ENCODE peak calls at places on chromosomes 11 and 22, in five cellular contexts. L is pancreas, W is A549, G is DND-41, A is GM12865. I is an unnamed sample.

GRCh38 chr11:73218830-73219215 is 742 bp downstream of the P2RY2 start:
- DNase-seq in L (no peak), W (no peak), G (no peak), A (no peak), I (no peak)

GRCh38 chr11:70105369-70105754 is 27.2 kb downstream of the ANO1 start:
- DNase-seq in L (no peak), W (no peak), G (no peak), A (no peak), I (no peak)

GRCh38 chr11:80593981-80594380 is 1153.2 kb upstream of the TENM4 start:
- DNase-seq in L (no peak), W (no peak), G (no peak), A (no peak), I (no peak)

GRCh38 chr22:23899042-23899745 is 5.0 kb downstream of the MIF start:
- DNase-seq in L (no peak), W (no peak), G (no peak), A (no peak), I (no peak)

GRCh38 chr11:14253437-14253836 is 105.5 kb downstream of the RRAS2 start:
- DNase-seq in L (no peak), W (no peak), G (no peak), A (no peak), I (no peak)

GRCh38 chr22:32261306-32261705 is 6.2 kb upstream of the SLC5A4 start:
- DNase-seq in L (no peak), W (no peak), G (no peak), A (no peak), I (no peak)

GRCh38 chr22:43005106-43005505 is 9.8 kb downstream of the PACSIN2 start:
- DNase-seq in L (no peak), W (no peak), G (no peak), A (no peak), I (no peak)

GRCh38 chr11:44067266-44067665 is 1.2 kb downstream of the ACCS start:
- DNase-seq in L (no peak), W (no peak), G (no peak), A (no peak), I (no peak)

GRCh38 chr22:48444320-48445112 is 1383.2 kb downstream of the BRD1 start:
- DNase-seq in L (no peak), W (no peak), G (no peak), A (peak), I (no peak)

GRCh38 chr11:113881856-113882255 is 6.5 kb upstream of the USP28 start:
- DNase-seq in L (no peak), W (no peak), G (no peak), A (no peak), I (no peak)

GRCh38 chr11:80831374-80831773 is 1390.5 kb upstream of the TENM4 start:
- DNase-seq in L (no peak), W (no peak), G (no peak), A (no peak), I (no peak)

GRCh38 chr11:62471603-62472002 is 52.8 kb downstream of the SCGB1A1 start:
- DNase-seq in L (no peak), W (no peak), G (no peak), A (no peak), I (no peak)

GRCh38 chr22:44683881-44684280 is 18.1 kb upstream of the PRR5 start:
- DNase-seq in L (no peak), W (no peak), G (peak), A (no peak), I (no peak)

GRCh38 chr11:45663486-45664375 is 1.7 kb downstream of the CHST1 start:
- DNase-seq in L (no peak), W (no peak), G (no peak), A (no peak), I (no peak)

GRCh38 chr11:1060885-1061616 is 13.6 kb upstream of the MUC2 start:
- DNase-seq in L (peak), W (peak), G (no peak), A (no peak), I (no peak)

GRCh38 chr22:43188829-43189545 is 2.1 kb upstream of the TTLL12 start:
- DNase-seq in L (no peak), W (no peak), G (no peak), A (no peak), I (no peak)

GRCh38 chr11:72598901-72599300 is 75.3 kb downstream of the PDE2A start:
- DNase-seq in L (no peak), W (peak), G (no peak), A (no peak), I (no peak)

GRCh38 chr11:123129920-123130319 is 65.1 kb downstream of the CLMP start:
- DNase-seq in L (no peak), W (no peak), G (no peak), A (no peak), I (no peak)

GRCh38 chr11:35559949-35560348 is 34.5 kb upstream of the PAMR1 start:
- DNase-seq in L (no peak), W (no peak), G (no peak), A (no peak), I (no peak)

GRCh38 chr11:33893711-33894401 is 2.0 kb upstream of the LMO2 start:
- DNase-seq in L (no peak), W (no peak), G (peak), A (peak), I (no peak)

GRCh38 chr22:24390156-24390555 is 37.2 kb upstream of the ADORA2A start:
- DNase-seq in L (no peak), W (no peak), G (no peak), A (no peak), I (no peak)

GRCh38 chr11:10878408-10879214 is 20.8 kb upstream of the ZBED5 start:
- DNase-seq in L (no peak), W (peak), G (peak), A (peak), I (no peak)

GRCh38 chr11:134332189-134332631 is 422 bp downstream of the GLB1L2 start:
- DNase-seq in L (peak), W (no peak), G (no peak), A (no peak), I (no peak)

GRCh38 chr11:116732740-116733385 is 39.9 kb downstream of the BUD13 start:
- DNase-seq in L (no peak), W (peak), G (peak), A (peak), I (peak)

GRCh38 chr11:121042296-121042695 is 18.4 kb downstream of the TBCEL start:
- DNase-seq in L (no peak), W (no peak), G (no peak), A (no peak), I (no peak)

GRCh38 chr22:46890819-46891218 is 128.4 kb downstream of the TBC1D22A start:
- DNase-seq in L (no peak), W (no peak), G (no peak), A (no peak), I (no peak)

GRCh38 chr11:119483881-119484371 is 61.0 kb upstream of the THY1 start:
- DNase-seq in L (no peak), W (no peak), G (no peak), A (no peak), I (no peak)

GRCh38 chr11:792535-792821 is 2.6 kb upstream of the CEND1 start:
- DNase-seq in L (no peak), W (no peak), G (no peak), A (no peak), I (no peak)

GRCh38 chr11:2834893-2835767 is 50.4 kb downstream of the CDKN1C start:
- DNase-seq in L (no peak), W (no peak), G (no peak), A (no peak), I (no peak)

GRCh38 chr11:57336111-57336666 is 497 bp upstream of the SSRP1 start:
- DNase-seq in L (no peak), W (no peak), G (no peak), A (no peak), I (no peak)

GRCh38 chr22:31488988-31489617 is 539 bp downstream of the EIF4ENIF1 start:
- DNase-seq in L (peak), W (no peak), G (peak), A (peak), I (peak)

GRCh38 chr11:111465400-111465799 is 46.8 kb downstream of the BTG4 start:
- DNase-seq in L (no peak), W (no peak), G (no peak), A (no peak), I (no peak)

GRCh38 chr11:128757235-128757711 is 63.4 kb downstream of the FLI1 start:
- DNase-seq in L (no peak), W (no peak), G (peak), A (peak), I (no peak)

GRCh38 chr11:4543561-4543960 is 1.4 kb upstream of the OR52M1 start:
- DNase-seq in L (no peak), W (no peak), G (no peak), A (no peak), I (no peak)

GRCh38 chr11:34773211-34773610 is 143.0 kb downstream of the APIP start:
- DNase-seq in L (no peak), W (no peak), G (no peak), A (no peak), I (no peak)

GRCh38 chr11:86018249-86018648 is 50.6 kb downstream of the PICALM start:
- DNase-seq in L (no peak), W (no peak), G (no peak), A (no peak), I (no peak)
- TF ChIP-seq CTCF in L (no peak), W (no peak), G (no peak), A (no peak), I (no peak)

DNA sequence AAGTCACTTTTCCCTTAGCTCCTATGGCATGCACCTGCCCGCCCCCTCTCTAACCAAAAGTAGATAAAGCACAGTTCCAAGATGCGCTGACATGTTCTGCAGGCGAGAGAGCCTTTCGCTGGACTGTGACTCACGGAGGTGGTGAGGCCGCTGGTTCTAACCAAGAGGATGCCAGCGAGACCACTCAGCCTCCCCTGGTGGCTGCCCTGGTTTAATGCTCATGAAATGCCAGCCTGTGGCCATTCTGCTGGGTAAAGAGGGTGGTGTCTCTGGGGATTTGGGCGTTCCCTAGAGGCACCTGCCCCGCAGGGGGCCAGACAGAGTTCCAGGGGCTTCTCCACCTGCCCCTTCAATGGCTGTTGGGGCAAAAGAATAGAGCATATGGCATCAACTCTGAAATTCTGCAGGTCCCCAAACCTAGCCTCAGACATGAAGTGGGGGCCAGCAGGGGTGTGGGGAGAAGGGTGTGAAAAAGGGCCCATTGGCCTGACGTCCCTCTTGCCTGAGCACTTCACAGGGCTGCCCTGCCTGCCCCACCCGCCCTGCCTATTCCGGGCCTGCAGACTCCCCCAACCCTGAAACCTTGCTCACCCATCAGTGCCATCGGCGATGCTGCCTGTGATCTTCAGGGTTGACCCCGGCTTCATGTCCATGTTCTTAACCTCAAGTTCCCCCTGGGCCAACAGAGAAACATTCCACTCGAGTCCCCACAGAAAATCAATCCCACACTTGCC is 8.5 kb downstream of the LGALS2 start:
- DNase-seq in L (no peak), W (peak), G (no peak), A (no peak), I (no peak)
- TF ChIP-seq CTCF in L (no peak), W (no peak), G (no peak), A (no peak), I (no peak)

GRCh38 chr11:107780775-107781174 is 68.9 kb upstream of the SLN start:
- DNase-seq in L (no peak), W (no peak), G (no peak), A (peak), I (no peak)
- TF ChIP-seq CTCF in L (no peak), W (peak), G (no peak), A (no peak), I (no peak)

GRCh38 chr11:64007629-64008282 is 21.5 kb downstream of the OTUB1 start:
- DNase-seq in L (peak), W (peak), G (no peak), A (no peak), I (peak)
- TF ChIP-seq CTCF in L (no peak), W (no peak), G (no peak), A (no peak), I (peak)

DNA sequence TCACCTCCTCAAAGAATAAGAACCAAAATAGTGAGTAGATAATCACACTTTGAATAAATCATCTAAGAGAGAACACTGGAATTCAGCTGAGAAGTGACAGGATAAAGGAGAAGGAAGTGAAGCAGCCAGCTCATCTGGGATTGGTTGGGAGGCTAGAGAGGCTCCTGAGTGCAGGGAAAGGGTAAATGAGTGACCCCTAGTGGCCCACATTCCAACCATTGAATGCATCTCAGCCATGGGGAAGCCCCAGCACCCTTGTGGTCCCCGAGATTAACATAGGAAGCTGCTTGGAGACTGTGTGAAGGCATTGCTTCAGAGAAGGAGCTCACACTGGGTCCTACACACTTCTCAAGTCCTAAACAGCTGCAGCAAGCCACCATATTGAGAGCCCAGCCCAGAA is 82.3 kb downstream of the JRKL start:
- DNase-seq in L (no peak), W (no peak), G (no peak), A (peak), I (no peak)
- TF ChIP-seq CTCF in L (no peak), W (no peak), G (peak), A (peak), I (no peak)

DNA sequence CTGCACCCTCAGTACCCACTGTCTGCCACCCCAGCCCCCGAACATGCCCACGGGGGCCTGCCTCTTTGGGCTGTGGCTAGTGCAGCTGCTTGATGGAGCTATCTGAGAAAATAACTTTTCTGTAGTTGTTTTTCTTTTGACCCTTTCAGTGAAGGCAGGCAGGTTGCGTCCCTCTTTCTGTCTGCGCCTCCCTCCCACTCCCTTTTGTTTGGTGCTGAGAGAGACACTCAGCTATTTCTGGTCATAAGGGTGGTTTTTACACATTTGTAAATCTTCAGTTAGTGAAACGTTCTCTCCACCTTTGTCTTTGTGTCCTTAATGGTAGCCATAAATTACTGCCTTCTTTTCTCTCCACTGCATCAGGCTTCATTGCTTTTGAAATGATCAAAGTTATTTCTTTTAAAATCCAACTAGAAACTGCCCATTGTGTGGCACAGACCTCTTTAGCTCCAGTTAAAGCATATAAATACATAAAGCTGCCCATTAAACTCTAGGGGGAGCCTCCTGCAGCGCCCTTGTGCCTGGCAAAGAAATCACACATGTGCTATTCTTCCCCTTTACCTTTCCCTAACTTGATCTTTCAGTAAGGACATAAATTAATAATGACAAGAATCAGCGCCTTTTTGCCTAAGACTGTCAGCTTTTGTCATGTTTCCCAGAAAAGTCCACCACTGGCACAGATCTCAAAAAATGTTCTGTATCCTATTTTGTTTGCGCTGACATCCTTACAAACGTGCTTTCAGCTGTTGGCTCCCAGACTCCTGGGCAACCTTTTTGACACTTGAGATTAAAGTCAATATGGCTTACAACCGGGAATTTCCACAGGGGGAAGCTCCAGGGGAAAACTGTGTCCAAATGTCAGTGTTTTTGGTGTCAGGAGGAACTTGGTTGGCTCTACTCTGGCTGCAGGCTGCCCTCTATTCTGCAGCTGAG is 1.7 kb upstream of the SCUBE2 start:
- DNase-seq in L (peak), W (no peak), G (no peak), A (no peak), I (no peak)
- TF ChIP-seq CTCF in L (no peak), W (peak), G (peak), A (no peak), I (no peak)

DNA sequence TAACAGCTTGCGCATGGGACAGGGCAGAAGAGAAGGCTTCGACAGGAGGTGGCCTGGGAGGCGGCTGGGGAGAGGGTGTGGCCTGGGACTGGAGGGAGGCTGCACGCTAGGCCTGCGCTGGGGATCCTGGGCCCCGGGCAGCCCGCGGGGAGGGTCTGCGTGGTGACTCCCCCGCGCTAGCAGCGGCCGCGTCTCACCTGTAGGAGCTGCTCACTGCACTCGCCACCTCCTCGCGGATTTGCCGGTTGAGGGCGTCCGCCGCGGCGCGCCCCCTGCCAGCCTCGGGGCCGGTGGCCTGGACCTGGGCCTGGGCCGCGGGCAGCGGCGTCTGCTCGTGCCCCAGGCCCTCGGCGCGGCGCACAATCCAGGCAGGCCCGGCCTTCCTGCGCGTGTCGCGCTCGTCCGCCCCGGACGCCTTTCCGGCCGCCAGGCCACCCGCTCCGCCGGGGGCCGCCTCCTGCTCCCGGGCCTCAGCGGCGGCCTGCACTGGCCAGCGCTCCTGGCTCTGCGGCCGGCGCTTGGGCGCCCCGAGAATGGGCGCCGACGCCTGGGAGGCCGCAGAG is 1.5 kb downstream of the MAP6 start:
- DNase-seq in L (no peak), W (peak), G (no peak), A (peak), I (peak)
- TF ChIP-seq CTCF in L (no peak), W (peak), G (no peak), A (no peak), I (no peak)

GRCh38 chr22:40511604-40512003 is 124.9 kb downstream of the MRTFA start:
- DNase-seq in L (peak), W (no peak), G (no peak), A (no peak), I (no peak)
- TF ChIP-seq CTCF in L (no peak), W (no peak), G (no peak), A (no peak), I (no peak)

GRCh38 chr22:22408731-22409696 is 99.5 kb downstream of the ZNF280B start:
- DNase-seq in L (no peak), W (peak), G (no peak), A (peak), I (no peak)
- TF ChIP-seq CTCF in L (peak), W (peak), G (peak), A (peak), I (peak)

GRCh38 chr22:34973016-34973415 is 92.9 kb upstream of the ISX start:
- DNase-seq in L (no peak), W (no peak), G (no peak), A (no peak), I (no peak)

GRCh38 chr22:34975721-34976120 is 90.2 kb upstream of the ISX start:
- DNase-seq in L (no peak), W (no peak), G (no peak), A (no peak), I (no peak)

GRCh38 chr22:34973926-34974325 is 92.0 kb upstream of the ISX start:
- DNase-seq in L (no peak), W (no peak), G (no peak), A (no peak), I (no peak)

GRCh38 chr22:34971456-34971855 is 94.5 kb upstream of the ISX start:
- DNase-seq in L (no peak), W (no peak), G (no peak), A (no peak), I (no peak)

DNA sequence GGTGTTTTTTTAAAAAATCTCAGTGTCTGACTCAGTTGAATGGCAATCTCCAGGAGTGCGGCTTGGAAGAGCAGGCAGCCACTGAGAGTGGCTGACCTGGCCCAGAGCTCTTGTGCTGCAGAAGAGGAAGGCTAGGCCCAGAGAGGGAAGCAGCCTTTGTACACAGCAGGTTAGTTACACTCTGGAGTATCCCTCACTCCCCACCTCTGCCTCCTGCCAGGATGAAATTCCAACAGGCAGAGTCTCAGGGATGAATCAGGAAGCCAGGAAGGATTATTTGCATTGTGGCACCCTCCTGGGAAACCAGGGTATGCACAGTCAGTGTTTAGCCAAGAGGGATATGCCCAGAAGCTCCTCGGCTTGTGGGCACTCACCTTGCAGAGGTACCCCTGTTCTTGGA is 93.5 kb upstream of the ISX start:
- DNase-seq in L (no peak), W (no peak), G (no peak), A (no peak), I (no peak)
- TF ChIP-seq CTCF in L (no peak), W (no peak), G (no peak), A (no peak), I (no peak)

I was measured in mesothelial cell of epicardium.